ENCODE peak calls at places on chromosomes 12 and 14, in four cellular contexts. One of them, this sample, is unnamed.

GRCh38 chr12:96617178-96617577 is 127.8 kb downstream of the CFAP54 start:
- DNase-seq in progenitor cell of endocrine pancreas: no peak
- DNase-seq in left lung: no peak
- DNase-seq in hypothalamus: no peak
- DNase-seq in this sample: no peak

GRCh38 chr12:124032265-124032886 is 59.4 kb downstream of the ZNF664 start:
- DNase-seq in left lung: no peak
- DNase-seq in progenitor cell of endocrine pancreas: no peak
- DNase-seq in hypothalamus: peak
- DNase-seq in this sample: peak

GRCh38 chr12:17062296-17063061 is 456.5 kb upstream of the LMO3 start:
- DNase-seq in left lung: no peak
- DNase-seq in progenitor cell of endocrine pancreas: no peak
- DNase-seq in hypothalamus: no peak
- DNase-seq in this sample: peak

GRCh38 chr14:34496679-34497513 is 34.9 kb upstream of the SPTSSA start:
- DNase-seq in hypothalamus: peak
- DNase-seq in progenitor cell of endocrine pancreas: no peak
- DNase-seq in left lung: peak
- DNase-seq in this sample: no peak

GRCh38 chr12:3725267-3726115 is 27.4 kb downstream of the CRACR2A start:
- DNase-seq in progenitor cell of endocrine pancreas: no peak
- DNase-seq in hypothalamus: no peak
- DNase-seq in left lung: no peak
- DNase-seq in this sample: no peak

GRCh38 chr14:77076118-77076631 is 21.9 kb upstream of the CIPC start:
- DNase-seq in progenitor cell of endocrine pancreas: no peak
- DNase-seq in hypothalamus: peak
- DNase-seq in left lung: peak
- DNase-seq in this sample: no peak

GRCh38 chr14:31949709-31950108 is 127.4 kb upstream of the ARHGAP5 start:
- DNase-seq in left lung: no peak
- DNase-seq in hypothalamus: no peak
- DNase-seq in progenitor cell of endocrine pancreas: no peak
- DNase-seq in this sample: no peak

GRCh38 chr14:28596336-28596735 is 170.3 kb upstream of the FOXG1 start:
- DNase-seq in hypothalamus: no peak
- DNase-seq in left lung: no peak
- DNase-seq in progenitor cell of endocrine pancreas: no peak
- DNase-seq in this sample: peak

GRCh38 chr14:105944632-105945610 is 418.5 kb downstream of the TMEM121 start:
- DNase-seq in progenitor cell of endocrine pancreas: no peak
- DNase-seq in left lung: peak
- DNase-seq in hypothalamus: no peak
- DNase-seq in this sample: peak

GRCh38 chr14:92615451-92615850 is 101.9 kb downstream of the RIN3 start:
- DNase-seq in hypothalamus: no peak
- DNase-seq in progenitor cell of endocrine pancreas: no peak
- DNase-seq in left lung: no peak
- DNase-seq in this sample: peak

GRCh38 chr14:101929096-101929495 is 35.3 kb upstream of the DYNC1H1 start:
- DNase-seq in progenitor cell of endocrine pancreas: no peak
- DNase-seq in hypothalamus: no peak
- DNase-seq in left lung: no peak
- DNase-seq in this sample: no peak

GRCh38 chr14:90866822-90867221 is 50.6 kb upstream of the TTC7B start:
- DNase-seq in hypothalamus: no peak
- DNase-seq in left lung: no peak
- DNase-seq in progenitor cell of endocrine pancreas: no peak
- DNase-seq in this sample: no peak

GRCh38 chr12:51888316-51889215 is 663 bp downstream of the ANKRD33 start:
- DNase-seq in hypothalamus: no peak
- DNase-seq in progenitor cell of endocrine pancreas: no peak
- DNase-seq in left lung: no peak
- DNase-seq in this sample: peak

GRCh38 chr12:110224379-110225304 is 56.4 kb upstream of the ATP2A2 start:
- DNase-seq in progenitor cell of endocrine pancreas: no peak
- DNase-seq in left lung: no peak
- DNase-seq in hypothalamus: no peak
- DNase-seq in this sample: no peak

GRCh38 chr14:63205281-63205575 is 985 bp downstream of the RHOJ start:
- DNase-seq in hypothalamus: no peak
- DNase-seq in progenitor cell of endocrine pancreas: no peak
- DNase-seq in left lung: no peak
- DNase-seq in this sample: no peak

GRCh38 chr12:114476159-114476558 is 70.2 kb upstream of the TBX5 start:
- DNase-seq in hypothalamus: no peak
- DNase-seq in progenitor cell of endocrine pancreas: no peak
- DNase-seq in left lung: no peak
- DNase-seq in this sample: no peak

GRCh38 chr14:93962701-93963601 is 13.4 kb downstream of the ASB2 start:
- DNase-seq in progenitor cell of endocrine pancreas: no peak
- DNase-seq in hypothalamus: no peak
- DNase-seq in left lung: no peak
- DNase-seq in this sample: no peak

GRCh38 chr12:130765186-130765659 is 49.1 kb upstream of the RIMBP2 start:
- DNase-seq in left lung: no peak
- DNase-seq in hypothalamus: no peak
- DNase-seq in progenitor cell of endocrine pancreas: no peak
- DNase-seq in this sample: no peak

GRCh38 chr12:109651596-109651995 is 62.0 kb upstream of the FAM222A start:
- DNase-seq in hypothalamus: no peak
- DNase-seq in progenitor cell of endocrine pancreas: no peak
- DNase-seq in left lung: no peak
- DNase-seq in this sample: no peak

GRCh38 chr12:32679910-32680217 is 763 bp downstream of the DNM1L start:
- DNase-seq in left lung: no peak
- DNase-seq in hypothalamus: no peak
- DNase-seq in progenitor cell of endocrine pancreas: no peak
- DNase-seq in this sample: no peak